ENCODE peak calls at places on chromosome 5, in five cellular contexts. Q is mesenchymal stem cell, A is A549, M is ascending aorta, T is PC-9. R is an unnamed sample.
A peak's percentile ranks its signal among the peaks of the same experiment; 100 is the strongest.

GRCh38 chr5:139950436-139950835 is 92.7 kb downstream of the NRG2 start:
- DNase-seq in M (no peak), T (peak; percentile 70), A (no peak), Q (no peak), R (no peak)

GRCh38 chr5:141515141-141515540 is 26.3 kb downstream of the PCDHGC5 start:
- DNase-seq in A (no peak), Q (no peak), M (no peak), T (no peak), R (no peak)

GRCh38 chr5:67515020-67515689 is 318.6 kb upstream of the CD180 start:
- DNase-seq in A (no peak), M (no peak), T (no peak), Q (no peak), R (no peak)

GRCh38 chr5:82448374-82448773 is 170.2 kb upstream of the RPS23 start:
- DNase-seq in M (no peak), Q (no peak), T (no peak), A (no peak), R (no peak)

GRCh38 chr5:158819095-158819494 is 280.6 kb downstream of the EBF1 start:
- DNase-seq in A (no peak), T (no peak), Q (no peak), M (no peak), R (no peak)

GRCh38 chr5:113250341-113250953 is 184.3 kb downstream of the TSSK1B start:
- DNase-seq in M (peak; percentile 68), T (no peak), Q (peak; percentile 100), A (no peak), R (peak; percentile 97)

GRCh38 chr5:40689442-40689841 is 9.7 kb downstream of the PTGER4 start:
- DNase-seq in A (peak; percentile 79), M (no peak), T (peak; percentile 93), Q (peak; percentile 92), R (no peak)

GRCh38 chr5:131776451-131776850 is 20.4 kb downstream of the FNIP1 start:
- DNase-seq in Q (no peak), A (no peak), M (no peak), T (no peak), R (no peak)

GRCh38 chr5:139767960-139768359 is 27.6 kb upstream of the PSD2 start:
- DNase-seq in T (no peak), M (no peak), Q (no peak), A (no peak), R (no peak)

GRCh38 chr5:109748545-109748944 is 58.8 kb downstream of the MAN2A1 start:
- DNase-seq in M (no peak), A (no peak), T (no peak), Q (no peak), R (no peak)

GRCh38 chr5:39570418-39571027 is 145.7 kb upstream of the DAB2 start:
- DNase-seq in M (no peak), Q (peak; percentile 54), T (peak; percentile 65), A (peak; percentile 10), R (no peak)

DNA sequence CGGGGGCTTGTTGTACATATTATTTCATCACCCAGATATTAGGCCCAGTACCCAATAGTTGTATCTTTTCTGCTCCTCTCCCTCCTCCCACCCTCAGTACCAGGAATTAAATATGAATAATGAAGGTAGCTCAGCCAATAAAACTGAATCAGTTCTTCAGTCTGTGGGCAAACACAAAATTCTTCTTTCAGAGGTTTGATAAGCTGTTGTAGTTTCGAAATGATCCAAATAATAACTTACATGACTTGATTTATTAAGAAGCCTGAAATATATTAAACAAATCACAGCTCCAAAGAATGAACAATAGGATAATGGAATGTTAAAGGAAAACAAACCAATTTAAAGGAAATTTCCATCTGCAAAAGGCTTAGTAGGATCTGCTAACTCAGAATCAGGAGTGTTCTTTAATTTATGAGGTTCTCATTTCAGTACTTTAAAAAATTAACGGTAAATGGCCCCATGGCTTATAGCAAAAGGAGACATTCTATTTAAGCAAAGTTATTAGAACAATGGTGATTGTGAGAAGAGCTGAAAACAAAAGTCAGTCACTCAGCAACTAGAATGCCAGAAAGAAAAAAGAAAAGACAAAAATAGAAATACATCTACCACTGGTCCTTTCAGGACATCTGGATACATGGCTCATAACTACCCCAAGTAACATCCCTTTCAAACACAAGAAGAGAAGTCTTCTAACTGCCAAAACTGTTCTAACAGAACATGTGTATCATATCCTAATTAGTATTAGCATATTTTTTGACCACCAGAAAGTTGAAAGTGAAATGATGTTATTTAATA is 62.4 kb downstream of the NR3C1 start:
- DNase-seq in Q (no peak), T (no peak), A (no peak), M (no peak), R (no peak)
- H3K27ac ChIP-seq in Q (no peak overlapping the region), T (peak overlapping the region; percentile 5), A (peak overlapping the region; percentile 75), M (peak overlapping the region; percentile 4), R (peak overlapping the region; percentile 15)

GRCh38 chr5:151688406-151688805 is 1.7 kb upstream of the SPARC start:
- DNase-seq in Q (no peak), A (no peak), M (peak; percentile 56), T (no peak), R (no peak)
- H3K27ac ChIP-seq in Q (no peak overlapping the region), A (peak overlapping the region; percentile 86), M (peak overlapping the region; percentile 98), T (no peak overlapping the region), R (peak overlapping the region; percentile 94)

GRCh38 chr5:102760815-102761214 is 5.7 kb downstream of the PAM start:
- DNase-seq in T (no peak), Q (peak; percentile 59), A (no peak), M (no peak), R (no peak)
- H3K27ac ChIP-seq in T (no peak overlapping the region), Q (no peak overlapping the region), A (no peak overlapping the region), M (peak overlapping the region; percentile 95), R (no peak overlapping the region)

GRCh38 chr5:107385701-107386100 is 285.0 kb downstream of the EFNA5 start:
- DNase-seq in A (no peak), T (no peak), M (no peak), Q (no peak), R (no peak)
- H3K27ac ChIP-seq in A (peak overlapping the region; percentile 88), T (no peak overlapping the region), M (no peak overlapping the region), Q (no peak overlapping the region), R (no peak overlapping the region)

DNA sequence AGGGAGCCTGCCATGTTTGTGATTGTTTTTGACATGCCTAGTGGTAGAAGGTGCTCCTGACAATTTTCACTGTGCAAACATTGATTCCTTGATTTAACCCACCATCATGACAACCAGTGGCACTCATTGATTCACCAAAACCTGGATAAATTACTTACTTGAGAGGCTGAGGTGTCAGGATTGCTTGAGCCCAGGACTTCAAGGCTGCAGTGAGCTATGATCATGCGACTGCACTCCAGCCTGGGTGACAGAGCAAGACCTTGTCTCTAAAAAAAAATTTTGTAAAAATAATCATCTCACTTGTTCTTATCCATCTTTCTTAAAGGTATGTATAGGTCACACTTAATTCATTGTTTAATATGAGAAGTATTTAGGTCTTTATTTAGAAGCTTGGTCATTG is 401.3 kb downstream of the ARRDC3 start:
- DNase-seq in Q (no peak), A (no peak), T (no peak), M (no peak), R (no peak)
- H3K27ac ChIP-seq in Q (no peak overlapping the region), A (peak overlapping the region; percentile 85), T (no peak overlapping the region), M (no peak overlapping the region), R (no peak overlapping the region)

GRCh38 chr5:150492621-150493020 is 15.3 kb upstream of the NDST1 start:
- DNase-seq in Q (peak; percentile 82), A (peak; percentile 55), M (peak; percentile 74), T (peak; percentile 67), R (no peak)
- H3K27ac ChIP-seq in Q (peak overlapping the region; percentile 74), A (peak overlapping the region; percentile 100), M (peak overlapping the region; percentile 97), T (peak overlapping the region; percentile 28), R (peak overlapping the region; percentile 94)

DNA sequence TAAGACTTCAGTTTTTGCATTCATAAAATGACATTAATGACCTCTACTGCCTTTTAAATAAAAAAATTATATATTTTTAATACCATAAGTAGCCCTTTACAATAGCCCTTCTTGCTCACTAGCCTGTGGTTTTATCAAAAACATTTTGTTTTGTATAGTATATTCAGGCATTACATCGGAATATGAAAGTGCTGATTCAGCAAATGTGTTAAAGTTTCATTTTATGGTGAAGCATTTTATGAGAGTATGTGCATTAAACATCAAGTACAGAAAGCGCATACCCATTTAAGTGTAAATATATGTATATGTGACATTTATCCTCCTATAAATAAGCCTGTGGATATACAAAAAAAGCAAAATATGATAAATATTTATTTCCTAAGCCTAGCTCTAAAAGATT is 56.2 kb upstream of the GABRB2 start:
- DNase-seq in A (no peak), M (no peak), T (no peak), Q (no peak), R (no peak)
- H3K27ac ChIP-seq in A (no peak overlapping the region), M (no peak overlapping the region), T (no peak overlapping the region), Q (no peak overlapping the region), R (no peak overlapping the region)

DNA sequence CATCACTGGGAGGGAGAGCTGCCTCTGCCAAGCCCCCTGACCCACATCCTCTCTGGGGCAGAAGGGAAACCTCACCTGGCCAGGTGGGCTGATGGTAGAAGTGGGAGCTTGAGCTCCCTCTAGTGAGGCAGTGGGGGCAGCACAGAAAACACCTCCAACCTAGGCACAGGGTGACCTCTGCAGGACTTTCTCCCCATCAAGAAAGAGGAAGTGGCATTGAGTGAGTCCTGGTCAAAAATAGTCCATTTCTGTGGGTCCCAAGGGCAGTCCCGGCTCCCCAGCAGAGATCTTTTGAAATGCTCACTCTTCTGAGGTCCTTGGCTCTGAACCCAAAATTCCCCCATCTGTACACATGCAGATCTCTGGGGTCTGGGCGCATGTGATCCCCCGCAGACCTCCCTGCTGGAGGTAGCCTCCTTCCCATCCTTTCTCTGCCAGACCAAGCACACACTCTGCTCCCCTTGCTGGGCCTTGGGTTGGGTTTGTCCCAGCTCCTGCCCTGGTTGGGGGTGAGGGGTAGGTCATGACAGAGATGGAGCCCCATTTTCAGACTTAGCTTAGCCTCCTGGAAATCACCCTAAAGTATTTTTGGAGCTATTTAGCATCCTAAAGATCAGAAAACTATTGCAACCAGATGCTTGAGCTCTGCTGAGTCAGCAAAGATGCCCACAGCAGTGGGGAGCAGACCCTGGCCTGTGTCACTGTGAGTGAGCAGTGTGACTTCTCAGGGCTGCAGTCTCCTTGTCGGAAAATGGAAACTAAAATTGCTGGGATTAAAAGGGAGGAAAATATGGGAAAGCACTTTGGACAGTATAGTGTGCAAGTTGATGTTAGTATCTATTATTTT is 41.6 kb upstream of the LCP2 start:
- DNase-seq in Q (no peak), T (no peak), A (no peak), M (no peak), R (no peak)
- H3K27ac ChIP-seq in Q (no peak overlapping the region), T (no peak overlapping the region), A (no peak overlapping the region), M (no peak overlapping the region), R (no peak overlapping the region)

DNA sequence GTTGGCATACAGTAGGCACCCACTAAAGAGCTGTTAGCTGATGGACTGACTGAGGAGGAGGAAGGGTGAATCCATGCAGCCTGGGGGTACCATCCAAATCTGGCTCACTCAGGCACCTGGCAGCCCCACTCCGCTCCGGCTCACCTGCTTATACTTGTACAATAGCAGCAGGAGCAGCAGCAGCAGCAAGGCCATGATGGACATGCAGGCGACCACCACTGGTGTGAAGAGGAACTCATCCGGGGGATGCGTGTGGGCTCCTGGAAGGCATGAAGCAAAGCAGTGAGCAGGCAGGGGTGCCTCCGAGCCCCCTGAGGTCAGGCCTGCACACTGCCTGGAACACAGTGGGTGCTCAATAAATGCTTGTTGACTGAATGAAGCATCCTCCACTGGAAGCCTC is 18.3 kb downstream of the CSF1R start:
- DNase-seq in T (no peak), Q (no peak), M (no peak), A (no peak), R (no peak)
- H3K27ac ChIP-seq in T (no peak overlapping the region), Q (no peak overlapping the region), M (no peak overlapping the region), A (no peak overlapping the region), R (no peak overlapping the region)